ENCODE peak calls at places on chromosomes 5 and 9, in nine cellular contexts. H is ovary, A is HCT116, V is fibroblast of lung, C is BE2C, Y is Panc1, R is mesendoderm, Z is mammary epithelial cell, W is right atrium auricular region. U is an unnamed sample.
A peak's percentile ranks its signal among the peaks of the same experiment; 100 is the strongest.

GRCh38 chr9:10613413-10613812 is 611 bp upstream of the PTPRD start:
- DNase-seq in H (no peak), A (no peak), V (no peak), C (no peak), Y (no peak), R (no peak), Z (no peak), W (no peak), U (no peak)

GRCh38 chr9:4328723-4329122 is 28.9 kb upstream of the GLIS3 start:
- DNase-seq in H (no peak), A (no peak), V (no peak), C (no peak), Y (no peak), R (no peak), Z (peak; percentile 45), W (no peak), U (no peak)

GRCh38 chr5:74116266-74116665 is 490.3 kb downstream of the ARHGEF28 start:
- DNase-seq in H (no peak), A (no peak), V (no peak), C (no peak), Y (no peak), R (peak; percentile 94), Z (no peak), W (no peak), U (no peak)

GRCh38 chr5:43190755-43191603 is 1.0 kb upstream of the NIM1K start:
- DNase-seq in H (no peak), A (no peak), V (peak; percentile 52), C (no peak), Y (no peak), R (peak; percentile 40), Z (no peak), W (no peak), U (no peak)

GRCh38 chr5:112338681-112339337 is 80.3 kb downstream of the EPB41L4A start:
- DNase-seq in H (no peak), A (no peak), V (no peak), C (no peak), Y (no peak), R (peak; percentile 86), Z (peak; percentile 73), W (no peak), U (no peak)

GRCh38 chr9:95268681-95269080 is 48.8 kb downstream of the FANCC start:
- DNase-seq in H (no peak), A (peak; percentile 10), V (peak; percentile 63), C (peak; percentile 91), Y (no peak), R (peak; percentile 57), Z (peak; percentile 26), W (no peak), U (no peak)

GRCh38 chr5:33319841-33320240 is 120.9 kb upstream of the TARS1 start:
- DNase-seq in H (no peak), A (no peak), V (no peak), C (no peak), Y (no peak), R (no peak), Z (no peak), W (no peak), U (no peak)

GRCh38 chr9:99178912-99179872 is 42.5 kb downstream of the ALG2 start:
- DNase-seq in H (no peak), A (no peak), V (no peak), C (no peak), Y (no peak), R (no peak), Z (no peak), W (no peak), U (no peak)

GRCh38 chr9:99259231-99259918 is 37.3 kb downstream of the SEC61B start:
- DNase-seq in H (peak; percentile 82), A (no peak), V (peak; percentile 45), C (peak; percentile 65), Y (no peak), R (peak; percentile 32), Z (no peak), W (peak; percentile 90), U (peak; percentile 90)

GRCh38 chr5:109743770-109744212 is 54.1 kb downstream of the MAN2A1 start:
- DNase-seq in H (no peak), A (no peak), V (peak; percentile 58), C (no peak), Y (peak; percentile 88), R (peak; percentile 99), Z (peak; percentile 80), W (no peak), U (no peak)

GRCh38 chr5:96655506-96655905 is 6.7 kb upstream of the CAST start:
- DNase-seq in H (no peak), A (no peak), V (peak; percentile 68), C (no peak), Y (no peak), R (no peak), Z (peak; percentile 56), W (no peak), U (no peak)

GRCh38 chr5:96198673-96199072 is 234.4 kb downstream of the PCSK1 start:
- DNase-seq in H (no peak), A (no peak), V (peak; percentile 69), C (no peak), Y (no peak), R (no peak), Z (no peak), W (no peak), U (no peak)

GRCh38 chr5:78345485-78345884 is 14.9 kb upstream of the SCAMP1 start:
- DNase-seq in H (no peak), A (no peak), V (peak; percentile 23), C (no peak), Y (no peak), R (no peak), Z (peak; percentile 52), W (no peak), U (no peak)

GRCh38 chr5:173300389-173301047 is 27.7 kb downstream of the STC2 start:
- DNase-seq in H (no peak), A (no peak), V (no peak), C (no peak), Y (no peak), R (no peak), Z (no peak), W (no peak), U (no peak)

DNA sequence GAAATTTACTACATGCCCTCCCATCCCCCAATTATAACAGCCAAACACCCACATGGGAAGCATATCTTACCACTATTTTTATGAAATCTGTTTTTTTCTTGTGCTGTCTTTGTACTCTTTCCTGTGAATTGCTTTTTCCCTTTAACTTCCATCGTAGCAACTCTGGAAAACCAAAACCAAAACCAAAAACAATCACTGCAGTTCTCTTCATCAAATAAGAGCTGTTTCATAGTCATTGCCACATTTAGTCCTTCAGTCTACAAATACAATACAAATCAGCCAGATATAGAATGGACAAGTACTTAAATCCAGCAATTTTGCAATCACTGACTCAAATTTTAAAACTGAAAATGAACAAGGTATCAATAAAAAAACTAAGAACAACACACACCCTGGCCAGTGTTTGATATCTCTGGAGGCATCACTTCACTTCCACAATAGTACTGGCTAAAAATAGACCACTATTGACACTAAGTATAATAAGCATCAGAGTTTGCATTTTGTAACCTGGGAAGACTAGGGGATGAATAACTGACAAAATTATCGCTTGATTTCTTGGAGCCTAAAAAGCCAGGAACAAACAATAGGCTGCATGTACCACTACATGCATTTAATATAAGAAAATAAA is 5.4 kb downstream of the PUM3 start:
- DNase-seq in H (no peak), A (no peak), V (peak; percentile 56), C (no peak), Y (no peak), R (no peak), Z (no peak), W (no peak), U (no peak)
- H3K4me3 ChIP-seq in H (peak overlapping the region; percentile 2), A (no peak overlapping the region), V (peak overlapping the region; percentile 54), C (no peak overlapping the region), Y (no peak overlapping the region), R (no peak overlapping the region), Z (no peak overlapping the region), W (peak overlapping the region; percentile 22), U (no peak overlapping the region)

DNA sequence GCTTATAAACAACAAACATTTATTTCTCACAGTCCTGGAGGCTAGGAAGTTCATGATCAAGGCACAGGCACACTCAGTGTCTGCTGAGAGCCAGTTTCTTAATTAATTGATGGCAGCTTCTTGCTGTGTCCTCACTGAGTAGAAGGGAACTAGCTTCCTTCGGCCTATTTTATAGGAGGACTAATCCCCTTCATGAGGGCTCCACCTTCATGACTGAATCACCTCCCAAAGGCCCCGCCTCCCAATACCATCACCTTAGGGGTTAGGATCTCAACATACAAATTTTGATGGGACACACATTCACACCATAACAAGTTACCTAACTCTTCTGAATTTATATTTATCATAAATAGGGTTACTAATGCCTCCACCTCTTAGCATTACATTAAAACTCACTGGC is 129.8 kb downstream of the GNAQ start:
- DNase-seq in H (no peak), A (no peak), V (no peak), C (no peak), Y (no peak), R (peak; percentile 47), Z (no peak), W (no peak), U (no peak)
- H3K4me1 ChIP-seq in H (peaks cover 2% of the 10 kb centered on the region), A (no peaks in the 10 kb centered on the region), V (peaks cover 2% of the 10 kb centered on the region), C (peaks cover 13% of the 10 kb centered on the region), Y (no peaks in the 10 kb centered on the region), R (peaks cover 14% of the 10 kb centered on the region), Z (peaks cover 16% of the 10 kb centered on the region), W (no peaks in the 10 kb centered on the region), U (no peaks in the 10 kb centered on the region)

DNA sequence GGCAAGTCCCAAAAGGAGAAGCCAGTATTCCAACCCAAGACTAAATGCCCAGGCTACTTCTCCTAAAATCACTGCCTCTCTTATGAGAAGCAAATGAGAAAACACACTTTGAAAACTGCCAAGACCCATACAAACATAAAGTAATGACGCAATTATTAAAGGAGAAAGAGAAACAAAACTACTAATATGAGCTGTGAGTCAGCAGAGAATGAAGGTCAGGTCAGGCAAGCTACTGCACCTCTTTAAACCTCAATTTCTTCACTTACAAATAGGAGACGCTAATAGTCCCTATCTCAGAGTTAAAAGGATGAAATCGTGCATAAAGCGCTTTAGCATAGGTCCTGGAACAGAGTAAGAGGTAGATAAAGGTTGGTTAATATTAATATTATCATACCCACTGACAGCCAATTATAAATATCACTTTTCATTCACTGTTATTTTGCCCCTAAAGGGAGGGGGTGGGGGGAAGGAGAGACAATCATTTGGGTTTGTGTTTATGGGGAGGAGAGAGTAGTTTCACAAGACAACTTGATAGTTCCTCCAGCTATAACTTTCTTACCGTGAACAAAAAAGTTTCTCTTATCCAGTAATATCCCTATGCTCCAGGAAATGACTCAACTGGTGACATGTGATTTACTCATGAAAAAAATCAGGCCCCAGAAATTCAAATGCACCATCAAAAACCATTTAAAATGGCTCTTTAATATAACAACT is 3.6 kb downstream of the PSMB7 start:
- DNase-seq in H (no peak), A (no peak), V (peak; percentile 94), C (no peak), Y (peak; percentile 46), R (no peak), Z (peak; percentile 75), W (no peak), U (no peak)
- H3K36me3 ChIP-seq in H (no peaks in the 10 kb centered on the region), A (peaks cover 55% of the 10 kb centered on the region), V (peaks cover 4% of the 10 kb centered on the region), C (peaks cover 71% of the 10 kb centered on the region), Y (peaks cover 41% of the 10 kb centered on the region), R (peaks cover 6% of the 10 kb centered on the region), Z (peaks cover 28% of the 10 kb centered on the region), W (peaks cover 63% of the 10 kb centered on the region), U (peaks cover 10% of the 10 kb centered on the region)

DNA sequence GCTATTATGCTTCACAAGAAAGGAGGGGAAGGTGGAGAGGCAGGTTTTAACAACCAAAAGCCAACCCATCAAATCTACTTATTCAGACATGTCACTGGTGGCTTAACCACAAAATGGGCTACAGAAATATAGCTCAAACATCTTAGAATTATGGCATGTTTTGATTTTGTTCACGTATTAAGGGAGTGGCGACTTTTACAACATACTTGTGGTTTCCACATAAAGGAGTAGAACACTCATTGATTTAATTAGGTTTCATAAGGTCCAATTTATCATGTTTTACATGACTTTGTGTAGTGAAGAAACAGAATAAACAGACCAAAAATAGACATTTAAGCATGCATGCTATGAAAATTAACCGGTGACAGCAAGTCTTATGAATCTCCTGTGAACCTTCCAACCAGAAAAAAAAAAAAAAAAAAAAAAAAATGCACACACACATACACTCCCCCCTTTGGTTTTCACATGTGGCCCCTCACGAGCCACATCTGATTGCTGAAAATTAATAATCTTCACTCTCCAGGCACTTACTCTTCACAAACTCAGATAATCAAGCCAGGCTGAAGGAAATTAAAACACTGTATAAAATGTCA is 5.4 kb downstream of the ZNF608 start:
- DNase-seq in H (no peak), A (no peak), V (peak; percentile 82), C (no peak), Y (no peak), R (no peak), Z (peak; percentile 95), W (no peak), U (no peak)
- H3K4me3 ChIP-seq in H (no peak overlapping the region), A (no peak overlapping the region), V (no peak overlapping the region), C (peak overlapping the region; percentile 78), Y (peak overlapping the region; percentile 82), R (no peak overlapping the region), Z (no peak overlapping the region), W (no peak overlapping the region), U (no peak overlapping the region)